ENCODE peak calls at places on chromosomes 4 and X, in eight cellular contexts. I is endodermal cell; O is left lung; E is choroid plexus epithelial cell; K is IMR-90; T is GM12865; A is CD4-positive, alpha-beta T cell; P is GM13976. M is an unnamed sample.
A peak's percentile ranks its signal among the peaks of the same experiment; 100 is the strongest.

GRCh38 chr4:3200423-3201090 is 48.4 kb upstream of the MSANTD1 start:
- DNase-seq in I (peak; percentile 34), O (no peak), E (no peak), K (no peak), T (no peak), A (no peak), P (no peak), M (no peak)

GRCh38 chr4:139278956-139279722 is 886 bp downstream of the MGARP start:
- DNase-seq in I (peak; percentile 75), O (peak; percentile 83), E (peak; percentile 33), K (peak; percentile 12), T (no peak), A (no peak), P (peak; percentile 34), M (no peak)

GRCh38 chrX:143298663-143299241 is 218.5 kb downstream of the SPANXN3 start:
- DNase-seq in I (no peak), O (no peak), E (no peak), K (no peak), T (no peak), A (no peak), P (no peak), M (no peak)

GRCh38 chr4:154677923-154678322 is 65.5 kb upstream of the FGG start:
- DNase-seq in I (no peak), O (no peak), E (no peak), K (no peak), T (no peak), A (no peak), P (no peak), M (no peak)

GRCh38 chr4:56656346-56656643 is 24.8 kb downstream of the HOPX start:
- DNase-seq in I (peak; percentile 66), O (no peak), E (no peak), K (no peak), T (peak; percentile 18), A (peak; percentile 38), P (peak; percentile 67), M (peak; percentile 48)

GRCh38 chr4:119490335-119490734 is 138.3 kb downstream of the PDE5A start:
- DNase-seq in I (peak; percentile 63), O (no peak), E (peak; percentile 64), K (peak; percentile 69), T (peak; percentile 27), A (no peak), P (no peak), M (no peak)

GRCh38 chr4:46648088-46648744 is 258.3 kb upstream of the GABRA2 start:
- DNase-seq in I (peak; percentile 89), O (no peak), E (peak; percentile 82), K (peak; percentile 64), T (peak; percentile 66), A (no peak), P (peak; percentile 11), M (peak; percentile 13)

GRCh38 chr4:148445071-148445902 is 3.1 kb upstream of the NR3C2 start:
- DNase-seq in I (peak; percentile 84), O (peak; percentile 86), E (no peak), K (no peak), T (peak; percentile 45), A (peak; percentile 78), P (peak; percentile 53), M (peak; percentile 33)

GRCh38 chr4:165489786-165490185 is 111.0 kb downstream of the CPE start:
- DNase-seq in I (no peak), O (no peak), E (peak; percentile 21), K (no peak), T (no peak), A (no peak), P (no peak), M (no peak)

GRCh38 chrX:67720344-67720743 is 176.5 kb downstream of the AR start:
- DNase-seq in I (no peak), O (no peak), E (peak; percentile 36), K (no peak), T (no peak), A (no peak), P (no peak), M (no peak)

GRCh38 chrX:133399411-133399810 is 15.9 kb downstream of the GPC4 start:
- DNase-seq in I (peak; percentile 52), O (no peak), E (no peak), K (no peak), T (no peak), A (no peak), P (no peak), M (no peak)

GRCh38 chrX:119186194-119186593 is 49.9 kb upstream of the PGRMC1 start:
- DNase-seq in I (no peak), O (no peak), E (no peak), K (no peak), T (no peak), A (no peak), P (no peak), M (no peak)

GRCh38 chr4:138537739-138538138 is 295.6 kb upstream of the SLC7A11 start:
- DNase-seq in I (no peak), O (no peak), E (no peak), K (peak; percentile 45), T (no peak), A (no peak), P (no peak), M (no peak)

GRCh38 chrX:81195712-81196111 is 6.0 kb downstream of the HMGN5 start:
- DNase-seq in I (peak; percentile 84), O (no peak), E (peak; percentile 74), K (peak; percentile 52), T (peak; percentile 72), A (peak; percentile 33), P (no peak), M (no peak)

GRCh38 chr4:186617921-186618320 is 62.6 kb upstream of the MTNR1A start:
- DNase-seq in I (no peak), O (no peak), E (no peak), K (peak; percentile 54), T (no peak), A (no peak), P (no peak), M (no peak)

GRCh38 chr4:80781436-80781835 is 249.1 kb upstream of the BMP3 start:
- DNase-seq in I (no peak), O (no peak), E (no peak), K (no peak), T (no peak), A (no peak), P (no peak), M (no peak)

GRCh38 chrX:23993012-23993633 is 33.9 kb downstream of the KLHL15 start:
- DNase-seq in I (no peak), O (no peak), E (peak; percentile 18), K (peak; percentile 39), T (no peak), A (no peak), P (no peak), M (no peak)

GRCh38 chrX:25198891-25199290 is 183.1 kb upstream of the ARX start:
- DNase-seq in I (no peak), O (no peak), E (no peak), K (no peak), T (no peak), A (no peak), P (no peak), M (no peak)

GRCh38 chr4:165873298-165874071 is 448 bp downstream of the TLL1 start:
- DNase-seq in I (peak; percentile 79), O (peak; percentile 76), E (no peak), K (no peak), T (peak; percentile 11), A (no peak), P (peak; percentile 35), M (peak; percentile 26)

GRCh38 chrX:42680651-42681050 is 97.3 kb downstream of the PPP1R2C start:
- DNase-seq in I (peak; percentile 63), O (no peak), E (peak; percentile 49), K (no peak), T (no peak), A (no peak), P (no peak), M (no peak)
- TF ChIP-seq CTCF in I (no peak), O (no peak), E (peak; percentile 2), K (no peak), T (no peak), A (no peak), P (no peak), M (no peak)

DNA sequence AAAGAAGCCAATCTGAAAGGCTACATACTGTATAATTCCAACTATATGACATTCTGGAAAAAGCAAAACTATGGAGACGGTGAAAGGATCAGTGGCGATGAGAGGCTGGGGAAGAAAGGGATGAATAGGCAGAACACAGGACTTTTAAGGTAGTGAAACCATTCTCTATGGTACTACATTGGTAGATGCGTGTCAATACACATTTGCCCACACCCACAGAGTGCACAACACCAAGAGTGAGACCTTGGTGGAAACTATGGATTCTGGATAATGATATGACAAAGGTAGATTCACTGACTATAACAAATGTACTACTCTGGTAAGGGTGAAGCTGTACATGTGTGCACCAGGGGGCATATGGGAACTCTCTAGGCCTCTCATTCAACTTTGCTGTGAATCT is 134.5 kb downstream of the FBXW7 start:
- DNase-seq in I (no peak), O (no peak), E (no peak), K (no peak), T (no peak), A (no peak), P (no peak), M (no peak)
- TF ChIP-seq CTCF in I (peak; percentile 19), O (no peak), E (peak; percentile 26), K (no peak), T (no peak), A (no peak), P (no peak), M (no peak)

DNA sequence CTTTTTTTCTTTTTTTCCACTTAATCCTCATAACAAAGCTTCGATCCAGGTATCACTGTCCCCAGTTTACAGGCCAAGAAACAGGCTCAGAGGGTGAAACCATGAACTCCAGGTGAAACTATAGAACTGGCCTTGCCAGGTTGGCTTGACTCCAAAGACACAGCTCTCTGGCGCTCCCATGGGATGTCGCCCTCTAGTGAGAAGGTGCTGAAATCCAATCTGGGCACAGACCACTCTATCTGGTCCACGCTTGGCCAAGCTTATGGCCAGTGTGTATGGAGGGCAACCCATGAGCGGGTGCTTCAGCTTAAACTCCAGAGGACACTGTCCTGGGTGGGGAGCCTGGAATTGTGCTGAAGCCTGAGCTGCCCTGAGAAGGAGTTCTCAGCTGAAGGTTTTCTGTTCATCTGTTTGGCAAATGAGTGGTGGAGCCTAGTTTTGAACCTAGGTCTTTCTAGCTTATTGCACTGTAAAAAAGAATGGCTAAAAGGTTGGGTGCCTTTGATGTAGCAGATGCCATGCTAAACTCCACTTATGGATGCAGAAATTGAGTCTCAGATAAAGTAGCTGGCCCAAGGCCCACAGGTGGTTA is 70.5 kb downstream of the SEL1L3 start:
- DNase-seq in I (peak; percentile 87), O (no peak), E (peak; percentile 31), K (no peak), T (peak; percentile 34), A (no peak), P (no peak), M (no peak)
- TF ChIP-seq CTCF in I (peak; percentile 86), O (no peak), E (peak; percentile 60), K (peak; percentile 11), T (peak; percentile 36), A (no peak), P (peak; percentile 15), M (peak; percentile 33)

DNA sequence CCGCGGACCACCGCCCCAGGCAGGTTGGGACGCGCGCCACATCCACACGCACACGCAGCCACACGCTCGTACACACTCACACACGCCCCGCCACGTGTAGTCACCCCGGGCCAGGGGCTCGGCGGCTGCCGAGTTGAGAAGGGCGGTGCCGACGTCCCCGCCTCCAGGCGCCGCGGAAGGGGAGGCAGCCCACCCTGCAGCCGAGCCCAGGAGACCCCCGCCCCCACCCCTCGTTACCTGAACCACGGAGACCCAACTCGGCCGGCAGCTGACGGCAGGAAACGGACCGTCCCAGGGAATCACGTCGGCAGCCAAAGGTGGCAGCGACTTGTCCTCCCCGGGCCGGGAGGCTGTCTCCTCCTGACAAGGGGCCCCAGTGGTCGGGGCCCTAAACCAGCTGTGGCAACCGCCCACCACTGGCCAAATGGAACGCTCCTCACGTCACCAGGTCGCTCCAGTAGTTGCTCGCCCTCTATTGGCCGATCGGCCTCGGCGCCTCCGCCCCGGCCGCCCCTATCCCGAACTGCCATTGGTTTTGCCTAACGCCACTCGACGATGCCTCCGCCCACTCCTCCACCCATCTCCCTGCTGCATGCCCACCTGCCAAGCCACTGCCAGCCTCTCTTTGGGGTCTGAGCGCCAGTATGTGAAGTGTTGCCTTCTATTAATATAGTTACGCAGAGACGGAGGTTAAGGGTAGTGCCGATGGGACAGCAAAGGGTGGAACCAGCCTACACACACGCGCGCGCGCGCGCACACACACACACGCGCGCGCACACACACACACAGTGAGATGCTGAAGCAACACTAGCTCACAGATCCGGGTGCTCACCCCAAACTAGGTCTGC is at the start of gene ZDHHC9:
- DNase-seq in I (peak; percentile 96), O (peak; percentile 90), E (peak; percentile 92), K (peak; percentile 85), T (peak; percentile 91), A (peak; percentile 81), P (peak; percentile 91), M (peak; percentile 89)
- TF ChIP-seq CTCF in I (no peak), O (no peak), E (no peak), K (no peak), T (no peak), A (no peak), P (no peak), M (no peak)